ENCODE peak calls at places on chromosome 7, in seven cellular contexts. E, Y, A, W, R, F and K are unnamed samples.

GRCh38 chr7:102426268-102427031 is 6.9 kb upstream of the ORAI2 start:
- DNase-seq in E (no peak), A (no peak), R (no peak), W (no peak), F (no peak), Y (peak; percentile 46), K (no peak)

GRCh38 chr7:107847168-107847835 is 43.7 kb upstream of the DLD start:
- DNase-seq in Y (no peak), R (no peak), W (no peak), A (no peak), E (no peak), F (no peak), K (no peak)

GRCh38 chr7:101140746-101141382 is 13.4 kb upstream of the AP1S1 start:
- DNase-seq in R (no peak), Y (no peak), F (no peak), E (no peak), A (no peak), W (no peak), K (no peak)

GRCh38 chr7:154183482-154183881 is 131.3 kb downstream of the DPP6 start:
- DNase-seq in R (no peak), E (no peak), F (no peak), A (no peak), W (no peak), Y (no peak), K (no peak)

GRCh38 chr7:139860090-139860773 is 31.2 kb downstream of the TBXAS1 start:
- DNase-seq in R (peak; percentile 20), A (no peak), W (no peak), E (no peak), F (no peak), Y (no peak), K (no peak)

GRCh38 chr7:158395780-158396214 is 191.8 kb downstream of the PTPRN2 start:
- DNase-seq in R (no peak), E (no peak), Y (no peak), W (no peak), F (no peak), A (no peak), K (no peak)

GRCh38 chr7:20834656-20835055 is 48.0 kb upstream of the SP8 start:
- DNase-seq in W (no peak), A (no peak), F (no peak), R (no peak), E (no peak), Y (no peak), K (no peak)

GRCh38 chr7:90312745-90313144 is 8.4 kb downstream of the FAM237B start:
- DNase-seq in R (no peak), W (no peak), F (no peak), Y (no peak), E (no peak), A (no peak), K (no peak)

GRCh38 chr7:86904949-86905834 is 154.3 kb downstream of the ELAPOR2 start:
- DNase-seq in F (no peak), W (peak; percentile 12), R (no peak), Y (no peak), A (peak; percentile 48), E (no peak), K (no peak)

GRCh38 chr7:125555921-125556320 is 626.3 kb upstream of the POT1 start:
- DNase-seq in E (no peak), R (no peak), W (no peak), A (no peak), Y (no peak), F (no peak), K (no peak)

GRCh38 chr7:8365499-8366110 is 67.8 kb upstream of the NXPH1 start:
- DNase-seq in E (no peak), A (no peak), R (no peak), Y (no peak), F (no peak), W (peak; percentile 22), K (no peak)

GRCh38 chr7:135714534-135715009 is 13.4 kb downstream of the SLC13A4 start:
- DNase-seq in A (no peak), Y (no peak), R (no peak), F (peak; percentile 95), E (no peak), W (no peak), K (no peak)

GRCh38 chr7:157568785-157569584 is 232.2 kb downstream of the DNAJB6 start:
- DNase-seq in E (peak; percentile 50), R (no peak), W (no peak), A (no peak), Y (peak; percentile 41), F (no peak), K (no peak)

GRCh38 chr7:22969010-22969431 is 44.9 kb downstream of the HYCC1 start:
- DNase-seq in E (no peak), R (peak; percentile 83), F (no peak), W (no peak), Y (no peak), A (no peak), K (no peak)

GRCh38 chr7:44973610-44974401 is 5.0 kb downstream of the MYO1G start:
- DNase-seq in Y (peak; percentile 40), F (no peak), W (peak; percentile 78), R (no peak), A (no peak), E (no peak), K (peak; percentile 11)

GRCh38 chr7:133409421-133409820 is 156.5 kb downstream of the EXOC4 start:
- DNase-seq in W (no peak), A (no peak), F (no peak), E (no peak), R (no peak), Y (no peak), K (no peak)

GRCh38 chr7:37359662-37360444 is 88.8 kb downstream of the ELMO1 start:
- DNase-seq in R (no peak), E (no peak), A (no peak), F (no peak), W (no peak), Y (no peak), K (no peak)

GRCh38 chr7:47574473-47575328 is 7.2 kb downstream of the TNS3 start:
- DNase-seq in Y (no peak), F (no peak), W (no peak), A (no peak), E (no peak), R (no peak), K (no peak)

GRCh38 chr7:7125993-7126392 is 56.4 kb upstream of the C1GALT1 start:
- DNase-seq in A (no peak), Y (no peak), E (no peak), W (no peak), F (no peak), R (no peak), K (no peak)

GRCh38 chr7:23514755-23515154 is 17.0 kb downstream of the TRA2A start:
- DNase-seq in W (no peak), A (no peak), F (no peak), E (no peak), Y (no peak), R (no peak), K (no peak)

GRCh38 chr7:137983308-137984008 is 18.4 kb downstream of the CREB3L2 start:
- DNase-seq in Y (no peak), W (no peak), E (no peak), A (peak; percentile 15), F (no peak), R (no peak), K (no peak)

GRCh38 chr7:1533569-1534329 is 3.2 kb downstream of the MAFK start:
- DNase-seq in E (no peak), R (peak; percentile 82), Y (no peak), W (no peak), A (no peak), F (peak; percentile 94), K (no peak)

GRCh38 chr7:78762625-78763024 is 690.8 kb downstream of the MAGI2 start:
- DNase-seq in E (no peak), A (no peak), R (no peak), W (no peak), F (no peak), Y (no peak), K (no peak)

GRCh38 chr7:151408839-151409554 is 841 bp downstream of the WDR86 start:
- DNase-seq in R (no peak), Y (peak; percentile 73), W (no peak), F (no peak), A (no peak), E (no peak), K (no peak)

GRCh38 chr7:47423196-47423595 is 158.7 kb downstream of the TNS3 start:
- DNase-seq in R (no peak), E (no peak), A (no peak), F (no peak), W (no peak), Y (no peak), K (no peak)

GRCh38 chr7:78770422-78771410 is 682.8 kb downstream of the MAGI2 start:
- DNase-seq in R (peak; percentile 9), E (peak; percentile 14), W (no peak), Y (no peak), F (no peak), A (peak; percentile 32), K (peak; percentile 28)

GRCh38 chr7:114375914-114376313 is 38.7 kb upstream of the FOXP2 start:
- DNase-seq in E (no peak), F (peak; percentile 8), R (no peak), W (no peak), Y (no peak), A (no peak), K (no peak)

GRCh38 chr7:1193593-1194424 is 33.8 kb upstream of the ZFAND2A start:
- DNase-seq in W (peak; percentile 73), Y (no peak), A (no peak), E (peak; percentile 23), F (no peak), R (no peak), K (no peak)

GRCh38 chr7:102830206-102830605 is 81.4 kb downstream of the FAM185A start:
- DNase-seq in Y (no peak), R (no peak), F (no peak), W (no peak), A (no peak), E (no peak), K (no peak)

GRCh38 chr7:17786314-17786852 is 153.9 kb downstream of the SNX13 start:
- DNase-seq in A (no peak), R (no peak), W (no peak), E (no peak), F (no peak), Y (no peak), K (no peak)